ENCODE peak calls at places on chromosomes 6 and 20, in six cellular contexts. One of them, this sample, is unnamed.

GRCh38 chr20:17682889-17683198 is 802 bp upstream of the RRBP1 start:
- DNase-seq in MM.1S: no peak
- DNase-seq in neural progenitor cell: no peak
- DNase-seq in H9: no peak
- DNase-seq in IMR-90: no peak
- DNase-seq in mammary epithelial cell: no peak
- DNase-seq in this sample: no peak

GRCh38 chr6:157187182-157188093 is 135.9 kb downstream of the TMEM242 start:
- DNase-seq in MM.1S: no peak
- DNase-seq in neural progenitor cell: no peak
- DNase-seq in H9: no peak
- DNase-seq in IMR-90: no peak
- DNase-seq in mammary epithelial cell: no peak
- DNase-seq in this sample: no peak

GRCh38 chr6:120735641-120736040 is 598.6 kb downstream of the TBC1D32 start:
- DNase-seq in MM.1S: no peak
- DNase-seq in neural progenitor cell: no peak
- DNase-seq in H9: no peak
- DNase-seq in IMR-90: no peak
- DNase-seq in mammary epithelial cell: peak; percentile 65
- DNase-seq in this sample: no peak

GRCh38 chr6:105210932-105211531 is 31.2 kb upstream of the POPDC3 start:
- DNase-seq in MM.1S: no peak
- DNase-seq in neural progenitor cell: no peak
- DNase-seq in H9: no peak
- DNase-seq in IMR-90: no peak
- DNase-seq in mammary epithelial cell: no peak
- DNase-seq in this sample: no peak

GRCh38 chr6:149451361-149452061 is 33.3 kb downstream of the ZC3H12D start:
- DNase-seq in MM.1S: no peak
- DNase-seq in neural progenitor cell: peak; percentile 37
- DNase-seq in H9: no peak
- DNase-seq in IMR-90: no peak
- DNase-seq in mammary epithelial cell: no peak
- DNase-seq in this sample: no peak

GRCh38 chr6:94501546-94501945 is 1075.8 kb upstream of the MANEA start:
- DNase-seq in MM.1S: no peak
- DNase-seq in neural progenitor cell: no peak
- DNase-seq in H9: no peak
- DNase-seq in IMR-90: no peak
- DNase-seq in mammary epithelial cell: peak; percentile 2
- DNase-seq in this sample: no peak

GRCh38 chr6:3835055-3835731 is 14.0 kb upstream of the FAM50B start:
- DNase-seq in MM.1S: no peak
- DNase-seq in neural progenitor cell: no peak
- DNase-seq in H9: no peak
- DNase-seq in IMR-90: no peak
- DNase-seq in mammary epithelial cell: no peak
- DNase-seq in this sample: no peak

GRCh38 chr20:10414982-10415650 is 18.9 kb downstream of the MKKS start:
- DNase-seq in MM.1S: no peak
- DNase-seq in neural progenitor cell: peak; percentile 73
- DNase-seq in H9: no peak
- DNase-seq in IMR-90: no peak
- DNase-seq in mammary epithelial cell: peak; percentile 83
- DNase-seq in this sample: no peak

GRCh38 chr20:48858075-48858790 is 30.4 kb upstream of the PREX1 start:
- DNase-seq in MM.1S: no peak
- DNase-seq in neural progenitor cell: no peak
- DNase-seq in H9: no peak
- DNase-seq in IMR-90: no peak
- DNase-seq in mammary epithelial cell: no peak
- DNase-seq in this sample: no peak

GRCh38 chr20:13130707-13131103 is 90.4 kb upstream of the ISM1 start:
- DNase-seq in MM.1S: no peak
- DNase-seq in neural progenitor cell: no peak
- DNase-seq in H9: no peak
- DNase-seq in IMR-90: peak; percentile 12
- DNase-seq in mammary epithelial cell: no peak
- DNase-seq in this sample: no peak

GRCh38 chr6:24551139-24551538 is 56.4 kb downstream of the ALDH5A1 start:
- DNase-seq in MM.1S: no peak
- DNase-seq in neural progenitor cell: no peak
- DNase-seq in H9: no peak
- DNase-seq in IMR-90: no peak
- DNase-seq in mammary epithelial cell: no peak
- DNase-seq in this sample: no peak

GRCh38 chr20:23540624-23541023 is 27.7 kb downstream of the CST9L start:
- DNase-seq in MM.1S: no peak
- DNase-seq in neural progenitor cell: no peak
- DNase-seq in H9: no peak
- DNase-seq in IMR-90: no peak
- DNase-seq in mammary epithelial cell: peak; percentile 74
- DNase-seq in this sample: no peak

GRCh38 chr6:129476248-129476564 is 233.8 kb downstream of the ARHGAP18 start:
- DNase-seq in MM.1S: no peak
- DNase-seq in neural progenitor cell: no peak
- DNase-seq in H9: no peak
- DNase-seq in IMR-90: no peak
- DNase-seq in mammary epithelial cell: no peak
- DNase-seq in this sample: no peak

GRCh38 chr20:15611579-15611978 is 961.7 kb downstream of the KIF16B start:
- DNase-seq in MM.1S: no peak
- DNase-seq in neural progenitor cell: no peak
- DNase-seq in H9: no peak
- DNase-seq in IMR-90: no peak
- DNase-seq in mammary epithelial cell: no peak
- DNase-seq in this sample: no peak

GRCh38 chr20:58237318-58238182 is 9.1 kb upstream of the ANKRD60 start:
- DNase-seq in MM.1S: no peak
- DNase-seq in neural progenitor cell: no peak
- DNase-seq in H9: no peak
- DNase-seq in IMR-90: peak; percentile 82
- DNase-seq in mammary epithelial cell: no peak
- DNase-seq in this sample: no peak

GRCh38 chr20:21303872-21304586 is 898 bp downstream of the XRN2 start:
- DNase-seq in MM.1S: no peak
- DNase-seq in neural progenitor cell: no peak
- DNase-seq in H9: no peak
- DNase-seq in IMR-90: peak; percentile 18
- DNase-seq in mammary epithelial cell: no peak
- DNase-seq in this sample: peak; percentile 69

GRCh38 chr6:33207569-33208088 is 671 bp upstream of the RING1 start:
- DNase-seq in MM.1S: no peak
- DNase-seq in neural progenitor cell: peak; percentile 74
- DNase-seq in H9: no peak
- DNase-seq in IMR-90: peak; percentile 43
- DNase-seq in mammary epithelial cell: peak; percentile 39
- DNase-seq in this sample: peak; percentile 69

GRCh38 chr6:36243562-36244212 is 26.2 kb upstream of the PNPLA1 start:
- DNase-seq in MM.1S: no peak
- DNase-seq in neural progenitor cell: no peak
- DNase-seq in H9: no peak
- DNase-seq in IMR-90: no peak
- DNase-seq in mammary epithelial cell: no peak
- DNase-seq in this sample: no peak

GRCh38 chr6:134026597-134026996 is 25.8 kb downstream of the SLC2A12 start:
- DNase-seq in MM.1S: no peak
- DNase-seq in neural progenitor cell: no peak
- DNase-seq in H9: no peak
- DNase-seq in IMR-90: peak; percentile 75
- DNase-seq in mammary epithelial cell: peak; percentile 54
- DNase-seq in this sample: no peak

GRCh38 chr6:3723966-3724365 is 27.5 kb downstream of the PXDC1 start:
- DNase-seq in MM.1S: no peak
- DNase-seq in neural progenitor cell: no peak
- DNase-seq in H9: no peak
- DNase-seq in IMR-90: no peak
- DNase-seq in mammary epithelial cell: no peak
- DNase-seq in this sample: no peak

GRCh38 chr6:12034349-12034748 is 22.2 kb downstream of the HIVEP1 start:
- DNase-seq in MM.1S: no peak
- DNase-seq in neural progenitor cell: no peak
- DNase-seq in H9: no peak
- DNase-seq in IMR-90: no peak
- DNase-seq in mammary epithelial cell: no peak
- DNase-seq in this sample: no peak

GRCh38 chr6:10420546-10421507 is 6.0 kb upstream of the TFAP2A start:
- DNase-seq in MM.1S: no peak
- DNase-seq in neural progenitor cell: peak; percentile 90
- DNase-seq in H9: peak; percentile 80
- DNase-seq in IMR-90: no peak
- DNase-seq in mammary epithelial cell: no peak
- DNase-seq in this sample: no peak
- H3K4me1 ChIP-seq in MM.1S: peaks cover 2% of the 10 kb centered on the region
- H3K4me1 ChIP-seq in neural progenitor cell: peaks cover 32% of the 10 kb centered on the region
- H3K4me1 ChIP-seq in H9: peaks cover 2% of the 10 kb centered on the region
- H3K4me1 ChIP-seq in IMR-90: no peaks in the 10 kb centered on the region
- H3K4me1 ChIP-seq in mammary epithelial cell: peaks cover 27% of the 10 kb centered on the region
- H3K4me1 ChIP-seq in this sample: peaks cover 13% of the 10 kb centered on the region

DNA sequence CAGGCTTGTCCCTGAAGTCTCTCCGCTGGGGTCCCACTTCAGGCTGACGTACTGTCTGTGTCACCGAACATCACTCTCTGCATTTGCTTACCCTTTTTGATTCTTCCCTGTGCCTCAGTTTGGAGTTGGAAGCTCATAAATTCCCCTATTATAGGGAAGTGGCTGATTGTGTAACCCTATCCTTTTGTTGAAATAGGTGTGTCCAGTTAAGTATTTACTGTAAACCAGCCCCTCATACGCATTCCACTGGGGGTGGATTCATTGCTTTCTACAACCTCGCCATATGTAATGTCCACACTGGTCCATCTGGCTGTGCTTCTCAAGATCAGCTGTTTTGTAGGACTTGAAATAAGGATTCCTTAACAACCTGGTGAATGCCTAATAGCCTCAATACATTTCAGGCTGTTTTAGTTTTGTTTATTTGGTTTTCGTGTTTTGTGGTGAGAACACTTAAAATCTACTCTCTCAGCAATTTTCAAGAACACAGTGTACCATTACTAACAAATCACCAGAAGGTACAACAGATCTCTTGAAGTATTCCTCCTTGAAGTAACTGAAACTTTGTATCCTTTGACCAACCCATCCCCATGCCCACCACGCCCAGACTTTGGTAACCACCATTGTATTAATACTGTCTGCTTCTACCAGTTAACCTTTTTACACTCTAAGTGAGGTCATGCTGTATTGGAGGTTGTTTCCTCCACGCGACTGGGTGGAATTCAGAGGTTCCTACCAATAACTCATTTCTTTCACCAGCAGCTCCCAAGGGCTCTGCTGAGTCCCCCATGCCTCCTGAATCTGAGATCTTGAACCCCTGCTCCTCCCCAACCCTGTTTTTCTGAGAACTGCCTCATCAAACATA is 5.9 kb upstream of the TRIM40 start:
- DNase-seq in MM.1S: no peak
- DNase-seq in neural progenitor cell: no peak
- DNase-seq in H9: no peak
- DNase-seq in IMR-90: no peak
- DNase-seq in mammary epithelial cell: no peak
- DNase-seq in this sample: no peak
- H3K4me2 ChIP-seq in MM.1S: peak overlapping the region; percentile 59
- H3K4me2 ChIP-seq in neural progenitor cell: no peak overlapping the region
- H3K4me2 ChIP-seq in H9: peak overlapping the region; percentile 13
- H3K4me2 ChIP-seq in IMR-90: no peak overlapping the region
- H3K4me2 ChIP-seq in mammary epithelial cell: peak overlapping the region; percentile 16
- H3K4me2 ChIP-seq in this sample: no peak overlapping the region

GRCh38 chr20:29690274-29690673 is 1567.2 kb upstream of the DEFB115 start:
- DNase-seq in MM.1S: no peak
- DNase-seq in neural progenitor cell: no peak
- DNase-seq in H9: no peak
- DNase-seq in IMR-90: no peak
- DNase-seq in mammary epithelial cell: no peak
- DNase-seq in this sample: no peak
- H3K9ac ChIP-seq in MM.1S: no peak overlapping the region
- H3K9ac ChIP-seq in neural progenitor cell: no peak overlapping the region
- H3K9ac ChIP-seq in H9: no peak overlapping the region
- H3K9ac ChIP-seq in IMR-90: no peak overlapping the region
- H3K9ac ChIP-seq in mammary epithelial cell: no peak overlapping the region
- H3K9ac ChIP-seq in this sample: no peak overlapping the region

GRCh38 chr6:107720762-107721161 is 103.4 kb downstream of the SCML4 start:
- DNase-seq in MM.1S: no peak
- DNase-seq in neural progenitor cell: no peak
- DNase-seq in H9: no peak
- DNase-seq in IMR-90: no peak
- DNase-seq in mammary epithelial cell: no peak
- DNase-seq in this sample: no peak
- H3K4me1 ChIP-seq in MM.1S: peaks cover 4% of the 10 kb centered on the region
- H3K4me1 ChIP-seq in neural progenitor cell: no peaks in the 10 kb centered on the region
- H3K4me1 ChIP-seq in H9: no peaks in the 10 kb centered on the region
- H3K4me1 ChIP-seq in IMR-90: no peaks in the 10 kb centered on the region
- H3K4me1 ChIP-seq in mammary epithelial cell: no peaks in the 10 kb centered on the region
- H3K4me1 ChIP-seq in this sample: peaks cover 14% of the 10 kb centered on the region

GRCh38 chr6:99099243-99099642 is 151.5 kb upstream of the FBXL4 start:
- DNase-seq in MM.1S: no peak
- DNase-seq in neural progenitor cell: no peak
- DNase-seq in H9: no peak
- DNase-seq in IMR-90: no peak
- DNase-seq in mammary epithelial cell: no peak
- DNase-seq in this sample: no peak

GRCh38 chr6:99096186-99096585 is 148.4 kb upstream of the FBXL4 start:
- DNase-seq in MM.1S: no peak
- DNase-seq in neural progenitor cell: no peak
- DNase-seq in H9: no peak
- DNase-seq in IMR-90: no peak
- DNase-seq in mammary epithelial cell: no peak
- DNase-seq in this sample: no peak

GRCh38 chr6:99092461-99092860 is 144.7 kb upstream of the FBXL4 start:
- DNase-seq in MM.1S: peak; percentile 65
- DNase-seq in neural progenitor cell: no peak
- DNase-seq in H9: no peak
- DNase-seq in IMR-90: no peak
- DNase-seq in mammary epithelial cell: no peak
- DNase-seq in this sample: no peak

GRCh38 chr6:99092009-99092408 is 144.3 kb upstream of the FBXL4 start:
- DNase-seq in MM.1S: peak; percentile 93
- DNase-seq in neural progenitor cell: no peak
- DNase-seq in H9: no peak
- DNase-seq in IMR-90: no peak
- DNase-seq in mammary epithelial cell: no peak
- DNase-seq in this sample: no peak

GRCh38 chr6:99093781-99094180 is 146.0 kb upstream of the FBXL4 start:
- DNase-seq in MM.1S: peak; percentile 30
- DNase-seq in neural progenitor cell: no peak
- DNase-seq in H9: no peak
- DNase-seq in IMR-90: no peak
- DNase-seq in mammary epithelial cell: no peak
- DNase-seq in this sample: no peak
- H3K4me2 ChIP-seq in MM.1S: peak overlapping the region; percentile 57
- H3K4me2 ChIP-seq in neural progenitor cell: no peak overlapping the region
- H3K4me2 ChIP-seq in H9: no peak overlapping the region
- H3K4me2 ChIP-seq in IMR-90: no peak overlapping the region
- H3K4me2 ChIP-seq in mammary epithelial cell: no peak overlapping the region
- H3K4me2 ChIP-seq in this sample: no peak overlapping the region